ENCODE peak calls at places on chromosome 6, in four cellular contexts. I is stimulated activated CD4-positive, alpha-beta T cell treated with anti-CD3 and anti-CD28 coated beads, TNF-alpha, amount 100 ng/mL, for 48 hours; E is non-pigmented ciliary epithelial cell; A is HTR-8/SVneo. L is an unnamed sample.

GRCh38 chr6:82430611-82431010 is 67.0 kb downstream of the TPBG start:
- DNase-seq in I (no peak), E (no peak), A (no peak), L (no peak)

GRCh38 chr6:107625264-107625663 is 135.3 kb downstream of the SOBP start:
- DNase-seq in I (no peak), E (no peak), A (no peak), L (peak)

GRCh38 chr6:72621243-72622093 is at the start of gene KCNQ5:
- DNase-seq in I (no peak), E (no peak), A (peak), L (no peak)

GRCh38 chr6:161228096-161228495 is 45.8 kb downstream of the AGPAT4 start:
- DNase-seq in I (no peak), E (no peak), A (no peak), L (no peak)

GRCh38 chr6:166027761-166028160 is 139.9 kb downstream of the TBXT start:
- DNase-seq in I (no peak), E (no peak), A (no peak), L (no peak)

GRCh38 chr6:139531716-139532115 is 157.3 kb upstream of the CITED2 start:
- DNase-seq in I (no peak), E (no peak), A (no peak), L (no peak)

GRCh38 chr6:54291738-54292137 is 16.5 kb upstream of the TINAG start:
- DNase-seq in I (no peak), E (no peak), A (no peak), L (no peak)

GRCh38 chr6:52454556-52454955 is 34.4 kb downstream of the EFHC1 start:
- DNase-seq in I (no peak), E (peak), A (peak), L (no peak)

GRCh38 chr6:45599053-45599452 is 221.3 kb upstream of the SUPT3H start:
- DNase-seq in I (no peak), E (no peak), A (no peak), L (no peak)

GRCh38 chr6:106476326-106477105 is 116.0 kb downstream of the CRYBG1 start:
- DNase-seq in I (no peak), E (no peak), A (no peak), L (no peak)

GRCh38 chr6:45979311-45979710 is 36.3 kb downstream of the CLIC5 start:
- DNase-seq in I (no peak), E (no peak), A (no peak), L (no peak)

GRCh38 chr6:156866181-156866862 is 89.1 kb downstream of the ARID1B start:
- DNase-seq in I (no peak), E (no peak), A (no peak), L (no peak)

GRCh38 chr6:153123801-153124200 is 7.3 kb downstream of the RGS17 start:
- DNase-seq in I (no peak), E (no peak), A (no peak), L (no peak)

L was measured in SJCRH30.